ENCODE peak calls at places on chromosomes 7 and 10, in six cellular contexts. One of them, this sample, is unnamed.

GRCh38 chr10:95363303-95363912 is 72.6 kb upstream of the PDLIM1 start:
- DNase-seq in T-helper 2 cell: no peak
- DNase-seq in C1 segment of cervical spinal cord: peak; percentile 48
- DNase-seq in SHP77 treated with DMSO at 0.1 percent for 48 hours: peak; percentile 64
- DNase-seq in HFFc6: peak; percentile 62
- DNase-seq in MM.1S: peak; percentile 70
- DNase-seq in this sample: no peak

GRCh38 chr10:120511165-120511564 is 54.1 kb downstream of the PLPP4 start:
- DNase-seq in MM.1S: no peak
- DNase-seq in C1 segment of cervical spinal cord: no peak
- DNase-seq in T-helper 2 cell: no peak
- DNase-seq in SHP77 treated with DMSO at 0.1 percent for 48 hours: no peak
- DNase-seq in HFFc6: peak; percentile 55
- DNase-seq in this sample: no peak

GRCh38 chr10:101779544-101780186 is 3.6 kb downstream of the NPM3 start:
- DNase-seq in HFFc6: peak; percentile 27
- DNase-seq in MM.1S: peak; percentile 72
- DNase-seq in SHP77 treated with DMSO at 0.1 percent for 48 hours: no peak
- DNase-seq in T-helper 2 cell: peak; percentile 75
- DNase-seq in C1 segment of cervical spinal cord: peak; percentile 19
- DNase-seq in this sample: peak; percentile 27

GRCh38 chr10:70222340-70222794 is 10.9 kb downstream of the PPA1 start:
- DNase-seq in MM.1S: peak; percentile 26
- DNase-seq in C1 segment of cervical spinal cord: no peak
- DNase-seq in HFFc6: peak; percentile 16
- DNase-seq in SHP77 treated with DMSO at 0.1 percent for 48 hours: no peak
- DNase-seq in T-helper 2 cell: no peak
- DNase-seq in this sample: no peak

GRCh38 chr10:12419279-12419847 is 70.0 kb downstream of the CAMK1D start:
- DNase-seq in C1 segment of cervical spinal cord: no peak
- DNase-seq in MM.1S: no peak
- DNase-seq in HFFc6: peak; percentile 96
- DNase-seq in T-helper 2 cell: no peak
- DNase-seq in SHP77 treated with DMSO at 0.1 percent for 48 hours: no peak
- DNase-seq in this sample: peak; percentile 55

GRCh38 chr10:91758303-91759146 is 39.7 kb upstream of the TNKS2 start:
- DNase-seq in MM.1S: peak; percentile 73
- DNase-seq in HFFc6: peak; percentile 58
- DNase-seq in SHP77 treated with DMSO at 0.1 percent for 48 hours: no peak
- DNase-seq in C1 segment of cervical spinal cord: peak; percentile 11
- DNase-seq in T-helper 2 cell: no peak
- DNase-seq in this sample: no peak

GRCh38 chr10:43402176-43402575 is 6.8 kb downstream of the HNRNPF start:
- DNase-seq in MM.1S: peak; percentile 5
- DNase-seq in HFFc6: no peak
- DNase-seq in T-helper 2 cell: no peak
- DNase-seq in SHP77 treated with DMSO at 0.1 percent for 48 hours: no peak
- DNase-seq in C1 segment of cervical spinal cord: no peak
- DNase-seq in this sample: no peak

GRCh38 chr10:132329565-132330485 is 2.2 kb upstream of the LRRC27 start:
- DNase-seq in T-helper 2 cell: no peak
- DNase-seq in SHP77 treated with DMSO at 0.1 percent for 48 hours: no peak
- DNase-seq in C1 segment of cervical spinal cord: peak; percentile 20
- DNase-seq in MM.1S: peak; percentile 28
- DNase-seq in HFFc6: peak; percentile 66
- DNase-seq in this sample: no peak

GRCh38 chr7:96729795-96730194 is 20.1 kb upstream of the SEM1 start:
- DNase-seq in SHP77 treated with DMSO at 0.1 percent for 48 hours: no peak
- DNase-seq in T-helper 2 cell: no peak
- DNase-seq in HFFc6: no peak
- DNase-seq in MM.1S: no peak
- DNase-seq in C1 segment of cervical spinal cord: no peak
- DNase-seq in this sample: no peak

GRCh38 chr10:77405771-77406241 is 231.8 kb downstream of the KCNMA1 start:
- DNase-seq in SHP77 treated with DMSO at 0.1 percent for 48 hours: peak; percentile 64
- DNase-seq in T-helper 2 cell: no peak
- DNase-seq in HFFc6: peak; percentile 77
- DNase-seq in C1 segment of cervical spinal cord: no peak
- DNase-seq in MM.1S: peak; percentile 42
- DNase-seq in this sample: peak; percentile 91

GRCh38 chr10:76036410-76036940 is 605.1 kb downstream of the LRMDA start:
- DNase-seq in SHP77 treated with DMSO at 0.1 percent for 48 hours: no peak
- DNase-seq in C1 segment of cervical spinal cord: no peak
- DNase-seq in HFFc6: peak; percentile 48
- DNase-seq in MM.1S: peak; percentile 40
- DNase-seq in T-helper 2 cell: no peak
- DNase-seq in this sample: peak; percentile 53

GRCh38 chr7:41295455-41295815 is 407.5 kb downstream of the INHBA start:
- DNase-seq in MM.1S: no peak
- DNase-seq in C1 segment of cervical spinal cord: no peak
- DNase-seq in T-helper 2 cell: no peak
- DNase-seq in SHP77 treated with DMSO at 0.1 percent for 48 hours: no peak
- DNase-seq in HFFc6: no peak
- DNase-seq in this sample: no peak

GRCh38 chr7:100433276-100433591 is 3.1 kb downstream of the PPP1R35 start:
- DNase-seq in C1 segment of cervical spinal cord: no peak
- DNase-seq in T-helper 2 cell: no peak
- DNase-seq in HFFc6: no peak
- DNase-seq in SHP77 treated with DMSO at 0.1 percent for 48 hours: no peak
- DNase-seq in MM.1S: no peak
- DNase-seq in this sample: no peak

GRCh38 chr10:62734781-62735463 is 69.6 kb upstream of the ADO start:
- DNase-seq in T-helper 2 cell: no peak
- DNase-seq in SHP77 treated with DMSO at 0.1 percent for 48 hours: no peak
- DNase-seq in HFFc6: no peak
- DNase-seq in C1 segment of cervical spinal cord: no peak
- DNase-seq in MM.1S: no peak
- DNase-seq in this sample: no peak

GRCh38 chr10:130403153-130403890 is 267.1 kb downstream of the GLRX3 start:
- DNase-seq in T-helper 2 cell: no peak
- DNase-seq in SHP77 treated with DMSO at 0.1 percent for 48 hours: no peak
- DNase-seq in C1 segment of cervical spinal cord: no peak
- DNase-seq in MM.1S: no peak
- DNase-seq in HFFc6: no peak
- DNase-seq in this sample: no peak

GRCh38 chr10:97851341-97852001 is 1.8 kb downstream of the GOLGA7B start:
- DNase-seq in C1 segment of cervical spinal cord: peak; percentile 73
- DNase-seq in SHP77 treated with DMSO at 0.1 percent for 48 hours: no peak
- DNase-seq in T-helper 2 cell: no peak
- DNase-seq in MM.1S: no peak
- DNase-seq in HFFc6: no peak
- DNase-seq in this sample: no peak

GRCh38 chr10:131799429-131799828 is 101.4 kb upstream of the PPP2R2D start:
- DNase-seq in C1 segment of cervical spinal cord: no peak
- DNase-seq in SHP77 treated with DMSO at 0.1 percent for 48 hours: no peak
- DNase-seq in MM.1S: no peak
- DNase-seq in T-helper 2 cell: no peak
- DNase-seq in HFFc6: no peak
- DNase-seq in this sample: no peak

GRCh38 chr10:88107698-88108097 is 244.3 kb downstream of the PTEN start:
- DNase-seq in HFFc6: no peak
- DNase-seq in T-helper 2 cell: no peak
- DNase-seq in SHP77 treated with DMSO at 0.1 percent for 48 hours: no peak
- DNase-seq in C1 segment of cervical spinal cord: no peak
- DNase-seq in MM.1S: no peak
- DNase-seq in this sample: no peak

GRCh38 chr7:118306771-118307170 is 82.3 kb downstream of the ANKRD7 start:
- DNase-seq in HFFc6: no peak
- DNase-seq in MM.1S: no peak
- DNase-seq in SHP77 treated with DMSO at 0.1 percent for 48 hours: no peak
- DNase-seq in T-helper 2 cell: no peak
- DNase-seq in C1 segment of cervical spinal cord: no peak
- DNase-seq in this sample: no peak

GRCh38 chr7:83427929-83428328 is 221.0 kb downstream of the SEMA3E start:
- DNase-seq in HFFc6: no peak
- DNase-seq in C1 segment of cervical spinal cord: no peak
- DNase-seq in MM.1S: peak; percentile 41
- DNase-seq in T-helper 2 cell: no peak
- DNase-seq in SHP77 treated with DMSO at 0.1 percent for 48 hours: no peak
- DNase-seq in this sample: no peak

GRCh38 chr10:121556918-121557573 is 41.2 kb downstream of the FGFR2 start:
- DNase-seq in HFFc6: no peak
- DNase-seq in MM.1S: peak; percentile 6
- DNase-seq in C1 segment of cervical spinal cord: no peak
- DNase-seq in T-helper 2 cell: no peak
- DNase-seq in SHP77 treated with DMSO at 0.1 percent for 48 hours: no peak
- DNase-seq in this sample: no peak

GRCh38 chr7:140348161-140348849 is 50.0 kb downstream of the SLC37A3 start:
- DNase-seq in SHP77 treated with DMSO at 0.1 percent for 48 hours: no peak
- DNase-seq in T-helper 2 cell: no peak
- DNase-seq in HFFc6: peak; percentile 9
- DNase-seq in C1 segment of cervical spinal cord: no peak
- DNase-seq in MM.1S: no peak
- DNase-seq in this sample: no peak

GRCh38 chr10:84407390-84408049 is 79.1 kb downstream of the CCSER2 start:
- DNase-seq in HFFc6: no peak
- DNase-seq in MM.1S: no peak
- DNase-seq in SHP77 treated with DMSO at 0.1 percent for 48 hours: no peak
- DNase-seq in C1 segment of cervical spinal cord: no peak
- DNase-seq in T-helper 2 cell: no peak
- DNase-seq in this sample: no peak

This sample was measured in gastrocnemius medialis.